ENCODE peak calls at places on chromosomes 3 and 15, in five cellular contexts. N is RWPE2, U is endothelial cell, C is psoas muscle, G is fibroblast of pulmonary artery. S is an unnamed sample.

GRCh38 chr3:122255757-122256439 is 69.2 kb upstream of the CSTA start:
- DNase-seq in U (no peak), N (no peak), G (no peak), C (no peak), S (no peak)

GRCh38 chr3:166071-166470 is 30.5 kb upstream of the CHL1 start:
- DNase-seq in G (no peak), N (no peak), U (no peak), C (no peak), S (no peak)

GRCh38 chr3:86737517-86737916 is 253.4 kb downstream of the VGLL3 start:
- DNase-seq in C (no peak), N (no peak), U (no peak), G (no peak), S (no peak)

GRCh38 chr15:97547381-97547780 is 413.1 kb upstream of the ARRDC4 start:
- DNase-seq in C (no peak), N (no peak), G (no peak), U (no peak), S (no peak)

GRCh38 chr3:123492188-123492587 is 43.3 kb upstream of the ADCY5 start:
- DNase-seq in C (no peak), N (no peak), G (no peak), U (no peak), S (no peak)

GRCh38 chr15:79549196-79549595 is 117.1 kb downstream of the MINAR1 start:
- DNase-seq in U (no peak), G (no peak), C (no peak), N (no peak), S (no peak)

GRCh38 chr15:40265355-40265754 is 17.5 kb downstream of the ANKRD63 start:
- DNase-seq in U (no peak), N (no peak), C (no peak), G (no peak), S (no peak)

GRCh38 chr3:112293368-112294321 is at the start of gene SLC9C1:
- DNase-seq in U (peak; percentile 48), G (peak; percentile 92), C (no peak), N (no peak), S (no peak)

GRCh38 chr3:179265875-179266274 is 15.0 kb upstream of the KCNMB3 start:
- DNase-seq in N (no peak), C (no peak), G (no peak), U (no peak), S (peak; percentile 29)

GRCh38 chr3:100075163-100075562 is 39.1 kb downstream of the FILIP1L start:
- DNase-seq in N (no peak), C (no peak), U (no peak), G (no peak), S (no peak)

GRCh38 chr3:183825380-183826161 is at the start of gene MAP6D1:
- DNase-seq in G (peak; percentile 31), N (no peak), C (peak; percentile 70), U (peak; percentile 52), S (peak; percentile 59)